ENCODE peak calls at places on chromosomes 5 and 9, in five cellular contexts. N is right lobe of liver, T is IMR-90, P is PC-9, G is epithelial cell of proximal tubule. Q is an unnamed sample.

GRCh38 chr5:175718401-175719108 is 60.7 kb downstream of the HRH2 start:
- DNase-seq in T (no peak), G (no peak), N (peak; percentile 53), P (no peak), Q (no peak)

GRCh38 chr9:110027624-110028023 is 180.3 kb downstream of the C9orf152 start:
- DNase-seq in G (no peak), T (peak; percentile 78), P (no peak), N (no peak), Q (peak; percentile 76)

GRCh38 chr9:134477342-134477925 is 151.2 kb downstream of the RXRA start:
- DNase-seq in P (peak; percentile 10), T (no peak), N (no peak), G (no peak), Q (no peak)

GRCh38 chr5:1523480-1523792 is 324 bp downstream of the LPCAT1 start:
- DNase-seq in G (no peak), N (no peak), P (no peak), T (no peak), Q (peak; percentile 45)

GRCh38 chr9:32989651-32990050 is 11.8 kb downstream of the APTX start:
- DNase-seq in N (no peak), T (no peak), P (no peak), G (no peak), Q (no peak)

GRCh38 chr5:38783011-38783551 is 62.7 kb upstream of the OSMR start:
- DNase-seq in G (peak; percentile 97), T (peak; percentile 95), P (peak; percentile 85), N (no peak), Q (peak; percentile 94)

GRCh38 chr9:77712533-77713130 is 64.5 kb upstream of the GNA14 start:
- DNase-seq in N (no peak), G (peak; percentile 13), T (peak; percentile 90), P (peak; percentile 76), Q (peak; percentile 81)

GRCh38 chr5:128446-128845 is 36.5 kb downstream of the PLEKHG4B start:
- DNase-seq in T (no peak), P (no peak), N (no peak), G (no peak), Q (peak; percentile 38)

GRCh38 chr5:78367318-78367991 is 7.0 kb downstream of the SCAMP1 start:
- DNase-seq in G (no peak), T (no peak), N (no peak), P (no peak), Q (no peak)

GRCh38 chr9:99166149-99166548 is 55.6 kb downstream of the ALG2 start:
- DNase-seq in P (no peak), T (no peak), G (no peak), N (no peak), Q (no peak)

GRCh38 chr5:92749943-92750342 is 831.1 kb downstream of the NR2F1-AS1 start:
- DNase-seq in G (peak; percentile 15), N (no peak), P (no peak), T (peak; percentile 64), Q (peak; percentile 25)

GRCh38 chr5:179166171-179166885 is 106.2 kb downstream of the ZNF354C start:
- DNase-seq in T (no peak), N (no peak), G (no peak), P (no peak), Q (no peak)

GRCh38 chr5:95375591-95375990 is 15.6 kb upstream of the FAM81B start:
- DNase-seq in P (no peak), T (peak; percentile 6), G (no peak), N (no peak), Q (no peak)

GRCh38 chr9:108565651-108566378 is 290.0 kb downstream of the ACTL7B start:
- DNase-seq in G (peak; percentile 52), P (peak; percentile 77), N (no peak), T (peak; percentile 88), Q (peak; percentile 82)

GRCh38 chr5:132011561-132012384 is at the start of gene ACSL6:
- DNase-seq in G (no peak), T (no peak), P (no peak), N (peak; percentile 45), Q (no peak)

GRCh38 chr5:103389362-103389761 is 130.8 kb downstream of the MACIR start:
- DNase-seq in N (no peak), P (no peak), T (no peak), G (no peak), Q (no peak)

GRCh38 chr9:108626743-108627142 is 229.0 kb downstream of the ACTL7B start:
- DNase-seq in G (no peak), P (no peak), T (no peak), N (no peak), Q (no peak)

GRCh38 chr5:79699766-79700400 is 10.2 kb downstream of the CMYA5 start:
- DNase-seq in P (peak; percentile 66), N (no peak), T (no peak), G (no peak), Q (no peak)

GRCh38 chr5:139482050-139482889 is at the start of gene STING1:
- DNase-seq in P (peak; percentile 94), T (peak; percentile 98), G (peak; percentile 63), N (peak; percentile 55), Q (peak; percentile 97)

GRCh38 chr5:136034492-136034891 is 5.7 kb downstream of the TGFBI start:
- DNase-seq in T (no peak), P (no peak), G (no peak), N (no peak), Q (no peak)

DNA sequence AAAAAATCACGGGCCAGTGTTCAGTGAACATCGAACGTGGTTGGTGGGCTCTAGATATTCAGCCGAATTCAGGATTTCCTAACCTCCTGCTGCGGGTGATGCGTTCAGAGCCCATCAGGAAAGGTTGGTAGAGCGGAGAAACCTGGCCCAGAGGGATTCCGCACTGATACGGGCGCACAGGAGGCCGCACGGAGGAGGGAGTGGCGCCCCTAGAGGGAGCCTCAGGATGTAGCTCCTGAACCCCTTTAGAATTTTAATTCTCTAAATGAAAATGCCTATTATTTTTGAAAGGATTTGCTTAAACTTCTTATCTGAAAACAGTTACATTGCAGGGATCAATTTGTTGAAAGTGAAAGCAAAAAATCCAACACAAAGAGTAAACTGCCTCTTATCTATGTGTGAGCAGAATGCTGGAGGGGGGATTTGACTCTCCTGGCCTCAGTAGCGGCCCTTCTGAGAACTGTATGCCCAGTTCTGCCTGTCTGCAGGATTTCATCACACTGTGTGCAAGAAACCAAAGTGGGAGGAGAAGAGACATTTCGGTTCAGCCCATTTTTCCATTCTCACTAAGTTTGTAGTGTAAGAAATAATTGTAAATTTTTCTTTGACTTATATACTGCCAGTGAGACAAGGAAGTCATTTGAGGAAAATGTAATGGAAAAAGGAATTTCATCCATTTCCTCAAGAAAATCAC is 75.9 kb downstream of the TENT4A start:
- DNase-seq in T (no peak), N (no peak), P (peak; percentile 27), G (no peak), Q (no peak)
- TF ChIP-seq CTCF in T (peak; percentile 12), N (no peak), P (no peak), G (no peak), Q (no peak)

DNA sequence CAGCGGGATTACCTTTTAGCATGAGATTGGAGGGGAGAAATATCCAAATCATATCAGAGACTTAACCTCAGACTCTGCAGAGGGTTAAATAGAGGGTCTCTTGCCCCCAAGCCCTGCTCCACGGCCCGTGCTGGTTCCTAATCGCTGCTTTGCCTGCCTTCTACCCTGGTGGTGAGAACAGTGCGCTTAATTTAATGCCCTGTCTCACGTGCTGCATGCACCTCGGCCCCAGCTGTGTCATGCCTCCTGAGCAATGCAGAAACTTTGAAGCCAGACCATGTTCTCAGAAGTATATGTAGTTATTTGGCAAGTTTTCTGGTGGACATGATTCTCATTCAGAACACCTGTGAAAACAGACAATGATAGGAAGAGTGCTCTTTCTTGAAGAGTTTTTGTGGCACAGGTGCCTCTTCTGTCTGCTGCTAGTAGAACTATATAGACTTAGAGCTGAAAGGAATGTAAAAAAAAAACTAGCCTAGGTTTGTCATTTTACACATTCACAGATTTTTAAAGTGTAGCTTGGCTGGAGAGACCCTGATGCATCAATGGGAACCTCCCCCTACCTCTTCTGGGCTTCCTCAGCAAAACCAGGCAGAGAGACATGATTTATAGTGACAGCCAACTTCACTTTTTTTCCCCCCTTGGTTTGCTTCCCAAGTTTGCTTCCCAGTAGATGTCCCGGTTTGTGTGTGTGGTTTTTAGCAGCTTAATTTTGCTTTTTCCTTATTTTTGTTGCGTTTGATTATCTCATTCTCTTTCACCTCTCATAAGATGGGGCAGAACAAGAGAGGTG is 1.6 kb downstream of the OTULIN start:
- DNase-seq in N (peak; percentile 35), P (no peak), G (no peak), T (peak; percentile 33), Q (peak; percentile 57)
- H3K4me3 ChIP-seq in N (peak overlapping the region; percentile 67), P (peak overlapping the region; percentile 73), G (peak overlapping the region; percentile 88), T (peak overlapping the region; percentile 25), Q (peak overlapping the region; percentile 82)

GRCh38 chr9:68904454-68904853 is 109.5 kb downstream of the PRKACG start:
- DNase-seq in N (no peak), P (no peak), G (no peak), T (no peak), Q (no peak)
- TF ChIP-seq CTCF in N (no peak), P (no peak), G (no peak), T (no peak), Q (no peak)

DNA sequence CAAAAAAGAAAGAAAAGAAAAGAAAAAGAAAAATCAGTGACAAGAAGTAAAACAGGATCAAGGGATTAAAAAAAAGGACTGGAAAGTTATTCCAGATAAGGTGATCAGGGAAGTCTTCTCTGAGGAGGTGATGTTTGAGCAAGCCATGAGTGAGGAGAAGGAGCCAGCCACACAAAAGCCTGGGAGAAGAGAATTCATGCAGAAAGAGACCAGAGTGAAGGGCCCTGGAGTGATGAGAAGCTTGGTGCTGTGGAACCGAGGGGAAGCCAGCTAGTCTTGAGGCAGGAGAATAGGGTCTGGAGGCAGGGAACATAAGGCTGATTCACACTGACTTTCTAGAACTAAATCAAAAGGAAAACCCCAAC is 4.0 kb upstream of the EXOSC2 start:
- DNase-seq in N (no peak), G (no peak), T (no peak), P (no peak), Q (no peak)
- H3K4me3 ChIP-seq in N (no peak overlapping the region), G (peak overlapping the region; percentile 44), T (peak overlapping the region; percentile 21), P (peak overlapping the region; percentile 70), Q (peak overlapping the region; percentile 53)

DNA sequence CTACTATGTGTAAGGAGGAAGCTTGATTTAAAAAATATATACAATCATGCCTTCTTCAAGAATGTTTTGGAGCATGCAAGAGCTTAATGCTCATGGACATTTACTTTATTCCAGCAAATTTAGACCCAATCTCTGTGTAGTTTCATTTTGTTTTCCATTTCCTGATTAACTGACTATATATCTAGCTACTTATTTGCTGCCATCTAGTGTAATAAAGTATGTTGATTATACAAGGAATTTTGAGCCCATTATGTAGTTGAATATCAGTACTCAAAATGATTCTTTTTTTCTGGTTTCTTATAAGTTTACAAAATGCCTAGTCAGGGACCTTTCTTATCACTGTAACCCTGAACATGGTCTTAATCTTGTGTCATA is 100.0 kb upstream of the CCDC152 start:
- DNase-seq in N (no peak), G (no peak), P (no peak), T (no peak), Q (no peak)
- TF ChIP-seq CTCF in N (peak; percentile 39), G (no peak), P (peak; percentile 52), T (no peak), Q (no peak)

GRCh38 chr5:34791761-34792244 is 47.2 kb upstream of the TTC23L start:
- DNase-seq in P (no peak), G (no peak), T (peak; percentile 81), N (no peak), Q (peak; percentile 22)

GRCh38 chr5:34790087-34790486 is 48.9 kb upstream of the TTC23L start:
- DNase-seq in T (no peak), G (no peak), P (no peak), N (no peak), Q (no peak)

GRCh38 chr5:34789639-34790038 is 49.3 kb upstream of the TTC23L start:
- DNase-seq in G (no peak), P (no peak), N (no peak), T (no peak), Q (no peak)

GRCh38 chr5:34787035-34787434 is 51.9 kb upstream of the TTC23L start:
- DNase-seq in N (no peak), T (no peak), P (no peak), G (no peak), Q (no peak)

GRCh38 chr5:34789021-34789531 is 49.9 kb upstream of the TTC23L start:
- DNase-seq in T (peak; percentile 47), G (peak; percentile 13), N (no peak), P (no peak), Q (peak; percentile 64)
- H3K4me3 ChIP-seq in T (no peak overlapping the region), G (no peak overlapping the region), N (no peak overlapping the region), P (no peak overlapping the region), Q (no peak overlapping the region)

Q was measured in foreskin fibroblast.